ENCODE peak calls at places on chromosomes 6 and 20, in four cellular contexts. U is fibroblast of lung, B is PC-3, T is T-helper 9 cell. P is an unnamed sample.

GRCh38 chr20:19015890-19016465 is 196.5 kb upstream of the SLC24A3 start:
- DNase-seq in T (no peak), B (no peak), U (no peak), P (no peak)

GRCh38 chr6:42511803-42512422 is 51.9 kb upstream of the UBR2 start:
- DNase-seq in B (peak; percentile 60), U (peak; percentile 66), T (no peak), P (peak; percentile 6)

GRCh38 chr20:8082025-8082424 is 50.0 kb upstream of the PLCB1 start:
- DNase-seq in T (no peak), U (no peak), B (peak; percentile 48), P (no peak)

GRCh38 chr20:31406115-31406514 is at the start of gene DEFB121:
- DNase-seq in T (no peak), U (no peak), B (no peak), P (no peak)

GRCh38 chr20:51700809-51701285 is 67.3 kb downstream of the ATP9A start:
- DNase-seq in T (no peak), B (peak; percentile 92), U (peak; percentile 63), P (no peak)

GRCh38 chr6:163731215-163732013 is 316.9 kb downstream of the QKI start:
- DNase-seq in T (no peak), U (no peak), B (no peak), P (no peak)

GRCh38 chr20:20002101-20002998 is 14.8 kb upstream of the NAA20 start:
- DNase-seq in B (peak; percentile 46), U (peak; percentile 85), T (no peak), P (no peak)

GRCh38 chr6:147936703-147937102 is 405.9 kb upstream of the SASH1 start:
- DNase-seq in T (no peak), B (no peak), U (no peak), P (no peak)

GRCh38 chr20:40773376-40773775 is 84.3 kb upstream of the MAFB start:
- DNase-seq in T (no peak), U (no peak), B (no peak), P (no peak)

GRCh38 chr6:155177369-155177961 is 86.3 kb upstream of the CLDN20 start:
- DNase-seq in B (peak; percentile 83), U (peak; percentile 85), T (no peak), P (peak; percentile 67)

GRCh38 chr6:133546098-133546497 is 304.9 kb downstream of the EYA4 start:
- DNase-seq in T (no peak), U (peak; percentile 87), B (no peak), P (peak; percentile 18)

GRCh38 chr20:50187403-50188051 is 3.1 kb upstream of the CEBPB start:
- DNase-seq in U (peak; percentile 72), B (peak; percentile 48), T (no peak), P (no peak)

GRCh38 chr6:18101271-18101670 is 21.2 kb downstream of the NHLRC1 start:
- DNase-seq in B (peak; percentile 26), T (no peak), U (peak; percentile 17), P (no peak)

GRCh38 chr20:17172826-17173420 is 53.9 kb upstream of the PCSK2 start:
- DNase-seq in B (no peak), U (no peak), T (no peak), P (no peak)

GRCh38 chr20:20603339-20603990 is 109.0 kb downstream of the RALGAPA2 start:
- DNase-seq in U (no peak), T (no peak), B (no peak), P (no peak)

GRCh38 chr20:60899320-60899719 is 352.7 kb upstream of the CDH4 start:
- DNase-seq in U (no peak), T (no peak), B (no peak), P (no peak)

GRCh38 chr6:33915134-33915533 is 111.3 kb upstream of the MLN start:
- DNase-seq in T (no peak), U (no peak), B (no peak), P (no peak)

GRCh38 chr6:109383438-109383940 is 1.2 kb upstream of the CD164 start:
- DNase-seq in B (no peak), U (no peak), T (no peak), P (no peak)

GRCh38 chr6:135995160-135995898 is 143.8 kb downstream of the PDE7B start:
- DNase-seq in T (no peak), U (peak; percentile 89), B (peak; percentile 62), P (peak; percentile 63)

GRCh38 chr6:151494235-151494950 is 576 bp downstream of the CCDC170 start:
- DNase-seq in T (no peak), B (peak; percentile 16), U (peak; percentile 41), P (no peak)

GRCh38 chr6:126773122-126773805 is 345.2 kb upstream of the RSPO3 start:
- DNase-seq in B (no peak), U (peak; percentile 4), T (no peak), P (no peak)

GRCh38 chr6:169132361-169132895 is 121.2 kb downstream of the THBS2 start:
- DNase-seq in B (no peak), U (no peak), T (no peak), P (no peak)

GRCh38 chr6:78942451-78942850 is 75.1 kb downstream of the IRAK1BP1 start:
- DNase-seq in U (no peak), T (no peak), B (no peak), P (no peak)

GRCh38 chr20:63060057-63060991 is 53.6 kb upstream of the BHLHE23 start:
- DNase-seq in T (no peak), B (peak; percentile 70), U (no peak), P (no peak)

GRCh38 chr20:61556116-61556515 is 304.1 kb downstream of the CDH4 start:
- DNase-seq in B (no peak), U (peak; percentile 72), T (no peak), P (peak; percentile 50)

P was measured in fibroblast of the conjunctiva.